ENCODE peak calls at places on chromosomes 5 and 9, in four cellular contexts. I is MM.1S, Z is GM23248, A is PC-3. V is an unnamed sample.

GRCh38 chr5:32233696-32234447 is 59.8 kb upstream of the GOLPH3 start:
- DNase-seq in A (peak; percentile 17), I (no peak), Z (peak; percentile 72), V (peak; percentile 51)

GRCh38 chr5:40277161-40277906 is 402.4 kb upstream of the PTGER4 start:
- DNase-seq in Z (no peak), I (no peak), A (no peak), V (no peak)

GRCh38 chr5:161096006-161096405 is 244.0 kb upstream of the ATP10B start:
- DNase-seq in I (no peak), A (no peak), Z (no peak), V (no peak)

GRCh38 chr5:133847886-133848285 is 120.5 kb downstream of the C5orf15 start:
- DNase-seq in I (no peak), A (no peak), Z (no peak), V (no peak)

GRCh38 chr5:94433393-94434149 is 184.8 kb downstream of the KIAA0825 start:
- DNase-seq in I (peak; percentile 30), A (peak; percentile 68), Z (peak; percentile 71), V (peak; percentile 89)

GRCh38 chr5:5891350-5891749 is 468.9 kb downstream of the ICE1 start:
- DNase-seq in I (no peak), Z (peak; percentile 54), A (peak; percentile 85), V (no peak)

GRCh38 chr5:517535-518100 is 6.6 kb downstream of the SLC9A3 start:
- DNase-seq in A (no peak), Z (no peak), I (no peak), V (no peak)

GRCh38 chr5:34774139-34774538 is 64.8 kb upstream of the TTC23L start:
- DNase-seq in Z (no peak), I (no peak), A (no peak), V (no peak)

GRCh38 chr5:42787073-42787472 is 24.6 kb downstream of the SELENOP start:
- DNase-seq in Z (no peak), I (no peak), A (no peak), V (no peak)

DNA sequence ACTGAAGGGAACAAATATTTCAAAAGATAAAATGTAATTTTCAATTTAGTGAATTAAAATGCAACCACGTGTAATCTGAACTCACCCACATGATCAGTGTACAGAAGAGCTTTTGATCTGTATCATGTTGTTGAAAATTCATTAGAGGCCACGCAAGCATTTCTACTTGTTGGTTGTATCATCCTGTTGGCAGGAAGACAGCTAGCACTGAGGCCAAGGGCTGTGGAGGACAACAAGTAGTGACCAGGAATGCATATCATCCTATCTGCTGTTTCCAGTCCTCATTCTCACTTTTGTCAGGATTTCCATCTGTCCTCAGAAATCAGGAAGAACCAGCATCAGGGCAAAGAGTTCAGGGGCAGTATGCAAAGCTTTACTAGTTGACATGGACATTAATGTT is 29.9 kb upstream of the CKS2 start:
- DNase-seq in A (no peak), Z (peak; percentile 50), I (no peak), V (no peak)
- H3K27ac ChIP-seq in A (no peak overlapping the region), Z (no peak overlapping the region), I (no peak overlapping the region), V (no peak overlapping the region)

GRCh38 chr5:116914869-116915504 is 340.4 kb upstream of the SEMA6A start:
- DNase-seq in A (no peak), I (no peak), Z (no peak), V (no peak)
- H3K9me2 ChIP-seq in A (no peaks in the 10 kb centered on the region), I (no peaks in the 10 kb centered on the region), Z (no peaks in the 10 kb centered on the region), V (no peaks in the 10 kb centered on the region)

GRCh38 chr5:176619569-176620332 is 9.8 kb upstream of the GPRIN1 start:
- DNase-seq in I (no peak), Z (no peak), A (no peak), V (no peak)

GRCh38 chr5:176621661-176622079 is 8.7 kb downstream of the SNCB start:
- DNase-seq in I (no peak), Z (no peak), A (no peak), V (no peak)

GRCh38 chr5:176618783-176619182 is 8.8 kb upstream of the GPRIN1 start:
- DNase-seq in A (no peak), I (no peak), Z (no peak), V (no peak)

GRCh38 chr5:176619203-176619568 is 9.2 kb upstream of the GPRIN1 start:
- DNase-seq in A (no peak), I (no peak), Z (peak; percentile 87), V (no peak)

DNA sequence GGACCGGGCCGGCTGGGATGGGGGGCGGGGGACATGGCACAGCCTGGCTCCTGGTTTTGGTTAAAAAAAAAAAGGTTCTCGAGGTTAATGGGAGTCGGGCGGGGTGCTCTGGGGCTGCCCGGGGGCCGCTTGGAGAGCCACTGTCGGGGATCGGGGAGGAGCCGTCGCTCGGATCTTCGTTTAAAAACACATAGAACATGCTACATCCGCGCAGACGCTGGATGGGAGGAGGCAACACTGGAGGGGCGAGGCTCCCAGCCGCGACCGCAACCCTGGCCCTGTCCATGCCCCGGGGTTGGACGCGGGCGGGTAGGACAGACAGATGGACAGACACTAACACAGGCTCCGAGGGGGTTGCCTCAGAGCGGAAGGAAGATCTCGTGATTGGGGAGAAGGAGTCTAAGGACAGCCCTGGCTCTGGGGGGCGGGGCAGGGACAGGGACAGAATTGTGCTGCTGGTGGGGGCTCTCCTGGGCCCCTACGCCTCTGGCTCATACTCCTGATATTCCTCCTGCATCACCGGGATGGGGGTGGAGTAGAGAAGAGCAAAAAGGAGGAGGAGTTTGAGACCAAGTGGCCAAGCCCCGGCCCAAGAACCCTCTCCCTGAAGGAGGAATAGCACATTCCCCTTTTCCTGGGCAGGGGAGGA is 9.9 kb downstream of the SNCB start:
- DNase-seq in A (no peak), Z (peak; percentile 24), I (no peak), V (no peak)
- TF ChIP-seq EZH2 in A (no peak), Z (no peak), I (no peak), V (no peak)

DNA sequence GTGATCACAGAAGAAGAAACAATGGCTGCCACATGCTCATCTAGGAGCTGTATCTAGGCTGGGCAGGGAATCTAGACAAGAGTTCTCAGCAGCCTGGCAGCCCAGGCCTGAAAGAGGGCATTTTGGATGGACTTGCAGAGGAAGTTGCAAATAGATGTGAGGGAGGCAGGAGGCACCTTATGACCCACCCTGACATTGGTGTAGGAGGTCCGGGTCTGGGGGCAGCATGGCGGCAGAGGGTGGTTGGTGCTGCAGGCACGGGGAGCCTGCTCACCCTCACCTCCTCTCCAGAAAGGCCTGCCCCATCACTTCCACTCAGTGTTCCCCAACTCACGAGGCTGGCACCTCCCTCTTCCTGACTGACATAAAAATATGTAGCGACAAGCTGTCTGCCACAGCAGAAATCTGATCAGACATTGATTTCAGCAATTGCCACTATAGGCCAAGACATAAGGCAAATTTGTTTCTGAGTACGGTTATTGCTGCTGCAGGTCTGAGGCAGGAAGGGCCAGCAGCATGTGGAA is 217.6 kb downstream of the PBX3 start:
- DNase-seq in Z (no peak), I (no peak), A (no peak), V (no peak)
- H3K27ac ChIP-seq in Z (no peak overlapping the region), I (no peak overlapping the region), A (no peak overlapping the region), V (no peak overlapping the region)

V was measured in PC-9.